ENCODE peak calls at places on chromosome 19, in five cellular contexts. G, H, M, K and U are unnamed samples.

GRCh38 chr19:32017341-32017948 is 328.0 kb upstream of the ZNF507 start:
- DNase-seq in K (no peak), M (no peak), G (no peak), H (no peak), U (no peak)

GRCh38 chr19:33797821-33798633 is 1.4 kb downstream of the KCTD15 start:
- DNase-seq in G (no peak), K (no peak), H (no peak), M (peak), U (no peak)

GRCh38 chr19:44570984-44571684 is 41.7 kb upstream of the CEACAM20 start:
- DNase-seq in G (peak), K (no peak), M (peak), H (no peak), U (peak)

GRCh38 chr19:52942371-52943133 is 19.3 kb upstream of the ZNF888 start:
- DNase-seq in H (peak), K (peak), G (peak), M (peak), U (peak)

GRCh38 chr19:41531438-41532311 is 44.3 kb upstream of the CEACAM21 start:
- DNase-seq in M (peak), H (peak), K (peak), G (peak), U (no peak)

GRCh38 chr19:44668985-44669764 is 2.1 kb upstream of the CEACAM19 start:
- DNase-seq in K (no peak), H (no peak), G (no peak), M (no peak), U (no peak)

GRCh38 chr19:35398570-35398969 is 27.7 kb downstream of the GPR42 start:
- DNase-seq in H (peak), K (no peak), M (no peak), G (no peak), U (no peak)

GRCh38 chr19:55550321-55550650 is 4.9 kb upstream of the SBK3 start:
- DNase-seq in K (no peak), H (no peak), M (no peak), G (no peak), U (no peak)

GRCh38 chr19:18655173-18655844 is 18.5 kb downstream of the KLHL26 start:
- DNase-seq in M (no peak), G (no peak), H (no peak), K (no peak), U (no peak)

GRCh38 chr19:46913852-46914430 is 53.1 kb downstream of the ARHGAP35 start:
- DNase-seq in M (no peak), G (no peak), H (no peak), K (no peak), U (no peak)

GRCh38 chr19:15195381-15195964 is 5.3 kb downstream of the NOTCH3 start:
- DNase-seq in K (no peak), G (no peak), H (peak), M (peak), U (no peak)

GRCh38 chr19:19554074-19555023 is 16.3 kb downstream of the CILP2 start:
- DNase-seq in H (no peak), M (peak), G (peak), K (peak), U (no peak)

GRCh38 chr19:42313096-42313839 is at the start of gene TMEM145:
- DNase-seq in M (peak), K (no peak), G (no peak), H (no peak), U (no peak)

GRCh38 chr19:41871573-41872383 is 5.3 kb upstream of the CD79A start:
- DNase-seq in K (peak), G (peak), H (no peak), M (peak), U (no peak)

GRCh38 chr19:4066682-4067395 is at the start of gene ZBTB7A:
- DNase-seq in M (peak), G (peak), K (peak), H (peak), U (no peak)

GRCh38 chr19:56314018-56314583 is 538 bp downstream of the ZSCAN5A start:
- DNase-seq in M (no peak), G (no peak), H (no peak), K (peak), U (peak)

GRCh38 chr19:55041244-55041626 is 3.2 kb upstream of the GP6 start:
- DNase-seq in M (no peak), H (no peak), K (no peak), G (no peak), U (no peak)

GRCh38 chr19:43467730-43468129 is 2.3 kb upstream of the LYPD3 start:
- DNase-seq in K (no peak), H (no peak), G (no peak), M (peak), U (no peak)

GRCh38 chr19:35077411-35078223 is 36.1 kb downstream of the HPN start:
- DNase-seq in K (no peak), M (no peak), G (no peak), H (no peak), U (no peak)

GRCh38 chr19:27975419-27976005 is 1237.4 kb downstream of the UQCRFS1 start:
- DNase-seq in H (no peak), K (no peak), M (no peak), G (no peak), U (no peak)
- TF ChIP-seq CTCF in H (no peak), K (no peak), M (no peak), G (no peak), U (no peak)

GRCh38 chr19:51110666-51110971 is 2.4 kb upstream of the CTU1 start:
- DNase-seq in H (no peak), K (no peak), G (no peak), M (no peak), U (no peak)

GRCh38 chr19:51108066-51108804 is at the start of gene CTU1:
- DNase-seq in K (peak), M (peak), G (peak), H (peak), U (peak)

GRCh38 chr19:51108805-51109146 is 567 bp upstream of the CTU1 start:
- DNase-seq in G (no peak), K (no peak), H (no peak), M (no peak), U (no peak)

GRCh38 chr19:51103811-51104470 is 4.3 kb downstream of the CTU1 start:
- DNase-seq in H (no peak), G (no peak), M (no peak), K (no peak), U (no peak)

GRCh38 chr19:51107406-51108065 is 673 bp downstream of the CTU1 start:
- DNase-seq in K (no peak), H (peak), G (no peak), M (no peak), U (no peak)
- TF ChIP-seq CTCF in K (no peak), H (no peak), G (no peak), M (no peak), U (no peak)

GRCh38 chr19:29526730-29527499 is 1.1 kb downstream of the VSTM2B start:
- DNase-seq in H (no peak), M (no peak), G (no peak), K (no peak), U (no peak)

GRCh38 chr19:29528946-29529645 is 3.3 kb downstream of the VSTM2B start:
- DNase-seq in M (no peak), G (no peak), H (no peak), K (no peak), U (no peak)

GRCh38 chr19:29529646-29530548 is 4.1 kb downstream of the VSTM2B start:
- DNase-seq in G (no peak), H (no peak), K (no peak), M (no peak), U (no peak)

GRCh38 chr19:29527500-29528328 is 1.9 kb downstream of the VSTM2B start:
- DNase-seq in M (no peak), H (no peak), K (no peak), G (no peak), U (no peak)

GRCh38 chr19:29528350-29528945 is 2.7 kb downstream of the VSTM2B start:
- DNase-seq in G (peak), H (no peak), M (peak), K (peak), U (no peak)
- TF ChIP-seq CTCF in G (no peak), H (no peak), M (peak), K (peak), U (peak)

GRCh38 chr19:57978586-57979289 is 4.4 kb upstream of the C19orf18 start:
- DNase-seq in H (no peak), G (no peak), K (no peak), M (no peak), U (no peak)
- TF ChIP-seq CTCF in H (no peak), G (no peak), K (no peak), M (no peak), U (no peak)

DNA sequence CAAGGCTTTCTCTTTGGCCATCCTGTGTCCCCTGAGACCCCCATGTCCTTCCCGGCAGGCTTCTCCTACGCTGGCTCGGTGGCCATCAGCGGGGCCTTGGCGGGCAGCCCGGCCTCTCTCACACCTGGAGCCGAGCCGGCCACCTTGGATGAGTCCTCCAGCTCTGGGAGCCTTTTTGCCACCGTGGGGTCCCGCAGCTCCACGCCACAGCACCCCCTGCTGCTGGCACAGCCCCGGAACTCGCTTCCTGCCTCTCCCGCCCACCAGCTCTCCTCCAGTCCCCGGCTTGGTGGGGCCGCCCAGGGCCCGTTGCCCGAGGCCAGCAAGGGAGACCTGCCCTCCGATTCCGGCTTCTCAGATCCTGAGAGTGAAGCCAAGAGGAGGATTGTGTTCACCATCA is 14.2 kb downstream of the PLEKHJ1 start:
- DNase-seq in K (no peak), H (no peak), M (no peak), G (no peak), U (no peak)
- TF ChIP-seq CTCF in K (no peak), H (no peak), M (peak), G (no peak), U (peak)

DNA sequence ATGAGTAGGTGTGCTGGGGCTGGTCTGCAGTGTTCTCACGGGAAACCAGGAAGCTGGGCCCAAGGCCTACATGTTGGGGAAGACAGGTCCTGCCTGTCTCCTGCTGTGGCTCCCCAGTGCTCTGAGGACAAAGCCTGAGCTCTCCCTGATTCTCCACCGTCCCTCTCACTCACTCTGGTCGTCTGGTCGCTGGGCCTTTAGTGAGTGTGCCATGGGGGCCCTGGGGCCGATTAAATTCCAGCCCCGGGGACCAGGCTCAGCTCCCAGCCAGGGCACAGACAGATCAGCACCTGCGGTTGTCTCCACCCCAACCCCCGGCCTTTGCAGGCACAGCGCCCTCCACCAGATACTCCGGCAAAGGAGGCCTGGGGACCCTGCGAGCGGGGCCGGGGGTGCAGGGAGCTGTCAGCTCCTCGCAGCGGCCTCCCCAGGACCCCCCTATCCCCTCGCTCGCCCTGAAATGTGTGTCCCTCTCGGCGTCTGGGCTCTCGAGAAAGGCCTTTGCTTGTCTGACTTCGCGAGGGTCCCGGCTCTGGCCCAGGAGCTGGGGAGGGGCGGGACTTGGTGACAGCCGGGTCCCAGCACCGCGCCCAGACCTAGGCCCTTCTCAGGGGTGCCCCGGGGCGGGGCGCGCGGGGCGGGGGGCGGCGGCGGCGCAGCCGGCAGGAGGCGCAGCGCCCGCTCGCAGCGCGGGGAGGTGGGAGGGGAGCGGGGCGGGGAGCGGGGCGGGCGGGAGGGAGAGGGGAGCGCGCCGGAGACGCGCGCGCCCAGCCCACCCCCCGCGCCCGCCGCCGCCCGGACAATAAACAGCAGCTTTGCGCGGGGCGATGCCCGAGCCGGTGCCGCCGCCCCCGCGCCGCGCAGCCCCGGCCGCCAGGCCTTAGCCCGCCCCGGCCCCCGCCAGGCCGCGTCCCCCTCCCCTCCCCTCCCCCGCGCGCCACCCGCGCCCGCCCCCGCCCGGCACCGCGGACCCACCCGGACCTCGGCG is at the start of gene PALM:
- DNase-seq in H (no peak), K (no peak), G (no peak), M (peak), U (no peak)
- TF ChIP-seq CTCF in H (no peak), K (no peak), G (no peak), M (no peak), U (peak)

GRCh38 chr19:8239528-8240273 is 30.5 kb downstream of the CERS4 start:
- DNase-seq in H (no peak), M (no peak), G (no peak), K (no peak), U (no peak)
- TF ChIP-seq CTCF in H (no peak), M (no peak), G (no peak), K (no peak), U (no peak)